ENCODE peak calls at places on chromosomes 1 and 21, in eight cellular contexts. L is coronary artery; E is breast epithelium; H is tibial artery; N is CD8-positive, alpha-beta T cell; Q is left lung; C is GM12865; J is GM23338. I is an unnamed sample.

GRCh38 chr1:66176012-66176715 is 357.8 kb upstream of the SGIP1 start:
- DNase-seq in N (no peak), L (no peak), H (no peak), E (no peak), Q (no peak), C (no peak), J (peak; percentile 62), I (no peak)

GRCh38 chr1:88552226-88552625 is 131.8 kb upstream of the PKN2 start:
- DNase-seq in J (peak; percentile 20), E (no peak), L (no peak), N (no peak), Q (no peak), C (no peak), H (no peak), I (no peak)

GRCh38 chr1:172588296-172589291 is 55.6 kb downstream of the SUCO start:
- DNase-seq in Q (no peak), J (no peak), L (no peak), E (no peak), N (no peak), C (peak; percentile 32), H (no peak), I (peak; percentile 73)

GRCh38 chr1:121558514-121558913 is 373.7 kb downstream of the SRGAP2C start:
- DNase-seq in H (no peak), C (no peak), L (no peak), J (peak; percentile 63), N (no peak), Q (no peak), E (no peak), I (no peak)

GRCh38 chr1:31861346-31861745 is 45.5 kb upstream of the SPOCD1 start:
- DNase-seq in L (no peak), Q (no peak), N (no peak), H (no peak), C (peak; percentile 78), E (no peak), J (no peak), I (no peak)

GRCh38 chr1:17538428-17539130 is 919 bp upstream of the ARHGEF10L start:
- DNase-seq in H (peak; percentile 80), L (peak; percentile 83), N (no peak), Q (no peak), J (peak; percentile 94), C (no peak), E (peak; percentile 66), I (peak; percentile 92)

GRCh38 chr1:234603221-234604204 is 6.5 kb downstream of the IRF2BP2 start:
- DNase-seq in L (peak; percentile 47), Q (no peak), N (no peak), H (no peak), J (no peak), E (no peak), C (no peak), I (peak; percentile 76)

GRCh38 chr21:20856926-20857325 is 141.3 kb upstream of the NCAM2 start:
- DNase-seq in C (no peak), E (no peak), H (no peak), N (no peak), Q (no peak), L (no peak), J (no peak), I (no peak)

GRCh38 chr1:59487335-59488031 is 190.6 kb downstream of the FGGY start:
- DNase-seq in C (no peak), H (no peak), N (no peak), E (peak; percentile 25), Q (no peak), J (no peak), L (no peak), I (no peak)

GRCh38 chr21:34824314-34824713 is 155.5 kb downstream of the CLIC6 start:
- DNase-seq in J (no peak), L (no peak), E (no peak), H (no peak), Q (no peak), N (no peak), C (no peak), I (no peak)

GRCh38 chr1:59266180-59266926 is 30.5 kb upstream of the FGGY start:
- DNase-seq in L (no peak), H (no peak), C (peak; percentile 71), Q (no peak), E (no peak), N (no peak), J (no peak), I (no peak)

GRCh38 chr1:96808186-96808585 is 86.6 kb downstream of the PTBP2 start:
- DNase-seq in N (no peak), Q (no peak), H (no peak), L (no peak), C (no peak), J (no peak), E (no peak), I (no peak)

GRCh38 chr1:23062271-23062670 is 43.0 kb downstream of the KDM1A start:
- DNase-seq in Q (no peak), E (no peak), L (no peak), C (no peak), H (no peak), N (no peak), J (no peak), I (no peak)

GRCh38 chr1:234402939-234403338 is 29.7 kb downstream of the COA6 start:
- DNase-seq in C (no peak), J (no peak), E (no peak), N (no peak), H (no peak), Q (no peak), L (no peak), I (no peak)

GRCh38 chr1:25927541-25928265 is 21.5 kb upstream of the STMN1 start:
- DNase-seq in C (no peak), N (no peak), H (no peak), J (peak; percentile 83), Q (no peak), L (no peak), E (no peak), I (no peak)

GRCh38 chr21:23471877-23472276 is 2135.4 kb downstream of the MRPL39 start:
- DNase-seq in Q (no peak), C (no peak), E (no peak), N (no peak), H (no peak), L (no peak), J (no peak), I (no peak)

GRCh38 chr1:10429868-10430215 is 391 bp upstream of the CENPS start:
- DNase-seq in C (no peak), Q (no peak), H (no peak), J (no peak), N (no peak), E (no peak), L (no peak), I (no peak)

GRCh38 chr1:116224111-116224510 is 112.9 kb downstream of the MAB21L3 start:
- DNase-seq in Q (no peak), N (no peak), L (no peak), J (no peak), H (no peak), C (no peak), E (no peak), I (no peak)

GRCh38 chr1:14668448-14669029 is 70.1 kb downstream of the KAZN start:
- DNase-seq in E (no peak), N (no peak), Q (no peak), J (peak; percentile 27), H (no peak), C (no peak), L (no peak), I (no peak)

DNA sequence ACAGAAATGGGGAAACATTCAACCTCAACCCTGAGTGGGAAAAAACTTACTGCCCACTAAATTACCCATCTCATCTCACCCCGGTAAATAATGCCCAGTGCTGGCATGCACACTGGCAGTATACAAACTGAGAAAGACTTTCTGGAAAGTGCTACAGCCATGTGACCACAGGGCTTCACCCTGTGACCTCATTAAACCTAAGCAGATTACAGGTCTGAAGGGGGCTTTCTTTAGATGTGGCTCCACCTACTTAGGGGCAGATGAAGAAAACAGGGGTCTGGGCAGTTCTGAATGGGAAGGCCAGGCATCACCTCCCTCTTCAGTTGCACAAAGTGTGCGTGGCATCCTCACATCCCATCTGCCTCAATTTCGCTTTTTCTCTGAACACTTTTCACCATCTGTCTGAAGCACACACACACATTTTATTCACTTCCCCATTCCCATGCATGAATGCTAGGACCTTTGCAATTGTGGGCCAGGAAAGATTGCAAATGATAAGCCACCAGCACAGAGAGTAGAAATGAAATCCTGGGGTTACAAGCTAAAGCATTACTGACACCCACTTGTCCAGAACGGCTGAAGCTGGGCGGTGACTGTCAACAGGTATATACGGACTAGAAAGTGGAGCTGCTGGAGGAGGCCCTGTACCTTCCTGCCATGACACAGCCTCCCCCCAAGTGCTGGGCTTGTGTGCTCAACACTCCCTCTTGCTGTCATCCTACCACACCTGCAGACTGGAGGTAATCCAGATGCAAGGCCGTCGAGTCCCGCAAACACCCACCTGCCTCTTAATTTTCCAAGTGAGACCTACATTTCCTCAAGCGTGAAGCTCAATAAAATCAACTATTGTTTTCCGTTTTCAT is 2.7 kb downstream of the NADK start:
- DNase-seq in Q (no peak), J (peak; percentile 25), E (no peak), C (peak; percentile 56), L (no peak), H (no peak), N (no peak), I (no peak)
- H3K4me3 ChIP-seq in Q (no peak overlapping the region), J (peak overlapping the region; percentile 26), E (peak overlapping the region; percentile 30), C (peak overlapping the region; percentile 38), L (peak overlapping the region; percentile 80), H (peak overlapping the region; percentile 86), N (no peak overlapping the region), I (no peak overlapping the region)

GRCh38 chr1:242525360-242525722 is 844 bp upstream of the PLD5 start:
- DNase-seq in N (no peak), C (no peak), H (no peak), J (peak; percentile 12), Q (no peak), E (no peak), L (no peak), I (no peak)
- H3K4me3 ChIP-seq in N (no peak overlapping the region), C (no peak overlapping the region), H (peak overlapping the region; percentile 79), J (peak overlapping the region; percentile 84), Q (peak overlapping the region; percentile 17), E (peak overlapping the region; percentile 68), L (peak overlapping the region; percentile 74), I (no peak overlapping the region)

GRCh38 chr1:56468472-56468871 is 110.9 kb downstream of the PLPP3 start:
- DNase-seq in E (no peak), H (no peak), Q (no peak), J (no peak), N (no peak), L (no peak), C (no peak), I (no peak)
- H3K4me3 ChIP-seq in E (no peak overlapping the region), H (no peak overlapping the region), Q (no peak overlapping the region), J (no peak overlapping the region), N (no peak overlapping the region), L (no peak overlapping the region), C (no peak overlapping the region), I (no peak overlapping the region)

GRCh38 chr1:151508721-151509292 is 2.4 kb upstream of the CGN start:
- DNase-seq in H (no peak), E (peak; percentile 72), Q (no peak), C (no peak), L (no peak), J (no peak), N (no peak), I (no peak)

GRCh38 chr1:151510614-151510956 is 602 bp upstream of the CGN start:
- DNase-seq in Q (no peak), N (no peak), H (no peak), L (no peak), E (no peak), J (no peak), C (no peak), I (no peak)

GRCh38 chr1:151509350-151510019 is 1.7 kb upstream of the CGN start:
- DNase-seq in H (no peak), L (no peak), N (no peak), C (no peak), J (no peak), E (no peak), Q (no peak), I (no peak)

GRCh38 chr1:151510957-151511635 is at the start of gene CGN:
- DNase-seq in N (peak; percentile 84), J (peak; percentile 98), H (peak; percentile 88), L (peak; percentile 87), Q (peak; percentile 95), E (peak; percentile 87), C (peak; percentile 86), I (peak; percentile 77)

GRCh38 chr1:151510020-151510405 is 1.2 kb upstream of the CGN start:
- DNase-seq in Q (no peak), E (no peak), N (no peak), L (no peak), H (no peak), J (peak; percentile 83), C (no peak), I (no peak)
- H3K4me3 ChIP-seq in Q (no peak overlapping the region), E (no peak overlapping the region), N (no peak overlapping the region), L (no peak overlapping the region), H (no peak overlapping the region), J (peak overlapping the region; percentile 91), C (no peak overlapping the region), I (no peak overlapping the region)

I was measured in SJSA1.